ENCODE peak calls at places on chromosomes 2 and 18, in ten cellular contexts. X, J, Z, W, R, Y, N, A, M and E are unnamed samples.

GRCh38 chr18:7950380-7951143 is 383.4 kb downstream of the PTPRM start:
- DNase-seq in A (no peak), W (no peak), Z (no peak), Y (no peak), J (no peak), R (no peak), X (no peak), N (no peak), M (no peak), E (no peak)

GRCh38 chr2:191001032-191001431 is 12.9 kb downstream of the STAT1 start:
- DNase-seq in J (no peak), R (no peak), N (no peak), Y (no peak), A (no peak), M (no peak), Z (no peak), X (no peak), W (no peak), E (no peak)

GRCh38 chr18:61322265-61322873 is 10.9 kb upstream of the CDH20 start:
- DNase-seq in J (peak), R (peak), X (peak), Y (no peak), Z (peak), A (peak), N (no peak), M (peak), W (no peak), E (peak)

GRCh38 chr2:19911799-19912509 is 10.2 kb upstream of the TTC32 start:
- DNase-seq in Z (no peak), X (no peak), J (no peak), M (no peak), W (no peak), A (no peak), R (no peak), Y (no peak), N (no peak), E (no peak)

GRCh38 chr2:9422321-9423099 is 818 bp downstream of the ITGB1BP1 start:
- DNase-seq in W (no peak), R (no peak), N (no peak), X (peak), Z (peak), M (no peak), J (peak), A (peak), Y (no peak), E (peak)

GRCh38 chr18:48940854-48941531 is 9.8 kb downstream of the SMAD7 start:
- DNase-seq in Z (no peak), M (no peak), N (peak), W (peak), X (no peak), Y (no peak), J (no peak), A (peak), R (peak), E (peak)

GRCh38 chr2:156319811-156320490 is 12.6 kb downstream of the NR4A2 start:
- DNase-seq in A (peak), X (no peak), R (peak), J (no peak), Y (peak), M (peak), N (no peak), W (no peak), Z (peak), E (no peak)

GRCh38 chr2:60318544-60318943 is 234.9 kb downstream of the BCL11A start:
- DNase-seq in W (no peak), A (no peak), Y (no peak), J (no peak), M (no peak), Z (no peak), X (no peak), N (no peak), R (no peak), E (no peak)

GRCh38 chr18:1048048-1048447 is 143.4 kb downstream of the ADCYAP1 start:
- DNase-seq in A (no peak), R (no peak), Z (no peak), X (no peak), Y (no peak), N (no peak), W (no peak), J (no peak), M (no peak), E (no peak)

GRCh38 chr2:140734992-140735391 is 1395.8 kb downstream of the LRP1B start:
- DNase-seq in Z (no peak), A (no peak), N (no peak), J (peak), W (no peak), R (no peak), M (no peak), X (no peak), Y (no peak), E (no peak)

GRCh38 chr2:6906165-6906751 is 11.0 kb upstream of the RNF144A start:
- DNase-seq in R (no peak), X (no peak), N (no peak), J (no peak), W (no peak), Z (no peak), Y (no peak), M (no peak), A (no peak), E (no peak)

GRCh38 chr2:69387770-69388481 is 899 bp upstream of the GFPT1 start:
- DNase-seq in X (no peak), Z (no peak), A (no peak), N (no peak), M (no peak), R (no peak), W (no peak), Y (no peak), J (peak), E (no peak)

GRCh38 chr2:219706823-219707281 is 79.4 kb downstream of the SLC4A3 start:
- DNase-seq in A (no peak), Y (no peak), M (no peak), X (no peak), J (peak), Z (no peak), N (no peak), W (no peak), R (no peak), E (no peak)

GRCh38 chr2:121561617-121562268 is 31.1 kb downstream of the RNU4ATAC start:
- DNase-seq in W (no peak), Z (no peak), N (no peak), Y (no peak), A (no peak), M (no peak), X (no peak), J (no peak), R (no peak), E (no peak)

GRCh38 chr18:43160509-43160908 is 45.0 kb upstream of the RIT2 start:
- DNase-seq in Z (no peak), R (no peak), N (no peak), Y (no peak), J (peak), X (no peak), W (no peak), A (no peak), M (no peak), E (no peak)

GRCh38 chr2:217691920-217692666 is 310.7 kb downstream of the TNS1 start:
- DNase-seq in W (no peak), Y (no peak), M (peak), X (no peak), N (no peak), J (no peak), R (peak), A (peak), Z (no peak), E (no peak)

GRCh38 chr18:582465-582864 is 2.3 kb downstream of the CETN1 start:
- DNase-seq in M (peak), J (no peak), X (no peak), A (no peak), Z (no peak), N (no peak), Y (no peak), R (no peak), W (no peak), E (no peak)

GRCh38 chr2:36569267-36569860 is 28.6 kb downstream of the FEZ2 start:
- DNase-seq in J (no peak), X (no peak), M (no peak), Z (no peak), W (no peak), A (no peak), N (no peak), R (no peak), Y (no peak), E (no peak)

GRCh38 chr2:225999692-226000091 is 600.2 kb downstream of the NYAP2 start:
- DNase-seq in Y (no peak), A (no peak), J (peak), Z (no peak), M (no peak), N (no peak), W (no peak), X (no peak), R (no peak), E (no peak)

GRCh38 chr18:2948038-2948437 is 64.9 kb downstream of the LPIN2 start:
- DNase-seq in Y (no peak), A (no peak), W (no peak), M (no peak), N (no peak), Z (no peak), X (no peak), J (peak), R (no peak), E (peak)

GRCh38 chr18:43596106-43596712 is 318.9 kb upstream of the SYT4 start:
- DNase-seq in M (no peak), Y (no peak), N (no peak), Z (no peak), A (no peak), W (no peak), J (peak), R (no peak), X (no peak), E (peak)

GRCh38 chr2:171389325-171389724 is 44.5 kb downstream of the METTL8 start:
- DNase-seq in Y (no peak), J (no peak), X (no peak), A (no peak), Z (no peak), R (no peak), W (no peak), M (no peak), N (no peak), E (no peak)

GRCh38 chr2:62305421-62306176 is 109.7 kb downstream of the B3GNT2 start:
- DNase-seq in A (no peak), N (no peak), M (no peak), Y (no peak), R (no peak), Z (no peak), J (peak), W (no peak), X (no peak), E (no peak)

GRCh38 chr2:150989969-150990368 is 271.7 kb downstream of the RBM43 start:
- DNase-seq in J (no peak), R (no peak), Z (no peak), M (no peak), A (no peak), N (no peak), W (no peak), Y (no peak), X (no peak), E (no peak)

GRCh38 chr2:221350621-221351020 is 221.5 kb downstream of the EPHA4 start:
- DNase-seq in M (no peak), W (no peak), Y (no peak), R (no peak), N (no peak), J (no peak), Z (no peak), X (no peak), A (no peak), E (no peak)

GRCh38 chr2:231795525-231796327 is 9.5 kb downstream of the COPS7B start:
- DNase-seq in N (no peak), W (no peak), Z (no peak), J (peak), R (no peak), A (no peak), X (no peak), Y (no peak), M (no peak), E (peak)

GRCh38 chr18:53991202-53991601 is 233.3 kb downstream of the MBD2 start:
- DNase-seq in R (no peak), A (no peak), M (no peak), X (no peak), J (no peak), Y (no peak), Z (no peak), W (no peak), N (no peak), E (no peak)

GRCh38 chr18:74342416-74343043 is 26.9 kb downstream of the C18orf63 start:
- DNase-seq in W (no peak), Y (no peak), R (no peak), M (no peak), N (no peak), J (peak), X (no peak), Z (no peak), A (no peak), E (peak)

GRCh38 chr18:61543518-61543917 is 210.3 kb downstream of the CDH20 start:
- DNase-seq in M (no peak), J (no peak), R (no peak), W (no peak), X (no peak), Y (no peak), A (no peak), Z (no peak), N (no peak), E (no peak)

GRCh38 chr2:143150287-143150686 is 21.1 kb downstream of the ARHGAP15 start:
- DNase-seq in W (no peak), X (no peak), Z (peak), R (no peak), J (no peak), A (no peak), Y (no peak), M (no peak), N (no peak), E (peak)

GRCh38 chr2:16522031-16522818 is 143.4 kb downstream of the CYRIA start:
- DNase-seq in W (no peak), J (no peak), Y (no peak), X (no peak), R (no peak), N (no peak), Z (no peak), A (no peak), M (no peak), E (no peak)